ENCODE peak calls at places on chromosomes 5 and 9, in four cellular contexts. One of them, this sample, is unnamed.

GRCh38 chr5:176870110-176870591 is 29.0 kb downstream of the HK3 start:
- DNase-seq in right lobe of liver: peak
- DNase-seq in amygdala: peak
- DNase-seq in Caki2: peak
- DNase-seq in this sample: peak

GRCh38 chr9:31137151-31137849 is 1247.1 kb upstream of the ACO1 start:
- DNase-seq in amygdala: no peak
- DNase-seq in right lobe of liver: no peak
- DNase-seq in Caki2: peak
- DNase-seq in this sample: no peak

GRCh38 chr5:145920542-145921210 is 15.7 kb upstream of the SH3RF2 start:
- DNase-seq in amygdala: no peak
- DNase-seq in Caki2: no peak
- DNase-seq in right lobe of liver: no peak
- DNase-seq in this sample: no peak

GRCh38 chr9:120403543-120403856 is 176.5 kb downstream of the CDK5RAP2 start:
- DNase-seq in Caki2: no peak
- DNase-seq in right lobe of liver: no peak
- DNase-seq in amygdala: no peak
- DNase-seq in this sample: no peak

GRCh38 chr5:23648656-23649055 is 141.2 kb downstream of the PRDM9 start:
- DNase-seq in amygdala: no peak
- DNase-seq in right lobe of liver: no peak
- DNase-seq in Caki2: no peak
- DNase-seq in this sample: no peak

GRCh38 chr5:59358497-59358896 is 535.0 kb downstream of the PDE4D start:
- DNase-seq in Caki2: no peak
- DNase-seq in amygdala: no peak
- DNase-seq in right lobe of liver: no peak
- DNase-seq in this sample: no peak

GRCh38 chr9:131500377-131500776 is 2.3 kb upstream of the POMT1 start:
- DNase-seq in Caki2: no peak
- DNase-seq in right lobe of liver: no peak
- DNase-seq in amygdala: no peak
- DNase-seq in this sample: peak

GRCh38 chr5:82183828-82184227 is 94.3 kb downstream of the RPS23 start:
- DNase-seq in amygdala: no peak
- DNase-seq in right lobe of liver: no peak
- DNase-seq in Caki2: peak
- DNase-seq in this sample: no peak

GRCh38 chr5:53733853-53734252 is 173.4 kb downstream of the NDUFS4 start:
- DNase-seq in Caki2: no peak
- DNase-seq in amygdala: no peak
- DNase-seq in right lobe of liver: no peak
- DNase-seq in this sample: no peak

GRCh38 chr5:31861601-31862000 is 222.7 kb downstream of the PDZD2 start:
- DNase-seq in amygdala: no peak
- DNase-seq in Caki2: no peak
- DNase-seq in right lobe of liver: no peak
- DNase-seq in this sample: no peak

GRCh38 chr5:125582358-125582757 is 835.9 kb upstream of the ZNF608 start:
- DNase-seq in Caki2: no peak
- DNase-seq in amygdala: no peak
- DNase-seq in right lobe of liver: no peak
- DNase-seq in this sample: no peak

GRCh38 chr9:31119882-31120481 is 1264.5 kb upstream of the ACO1 start:
- DNase-seq in Caki2: peak
- DNase-seq in right lobe of liver: no peak
- DNase-seq in amygdala: no peak
- DNase-seq in this sample: peak

GRCh38 chr9:21234153-21234687 is 5.6 kb downstream of the IFNA14 start:
- DNase-seq in Caki2: no peak
- DNase-seq in right lobe of liver: no peak
- DNase-seq in amygdala: no peak
- DNase-seq in this sample: no peak

GRCh38 chr9:126915846-126916543 is 1.4 kb downstream of the RALGPS1 start:
- DNase-seq in Caki2: no peak
- DNase-seq in right lobe of liver: no peak
- DNase-seq in amygdala: no peak
- DNase-seq in this sample: no peak

GRCh38 chr9:6230037-6230778 is 14.6 kb downstream of the IL33 start:
- DNase-seq in Caki2: no peak
- DNase-seq in right lobe of liver: no peak
- DNase-seq in amygdala: no peak
- DNase-seq in this sample: no peak

GRCh38 chr9:98491778-98492177 is 217.0 kb downstream of the GABBR2 start:
- DNase-seq in amygdala: no peak
- DNase-seq in right lobe of liver: no peak
- DNase-seq in Caki2: no peak
- DNase-seq in this sample: no peak

GRCh38 chr9:130984476-130984875 is 24.5 kb upstream of the LAMC3 start:
- DNase-seq in amygdala: no peak
- DNase-seq in Caki2: no peak
- DNase-seq in right lobe of liver: no peak
- DNase-seq in this sample: no peak

GRCh38 chr5:167919268-167919560 is 372.2 kb upstream of the WWC1 start:
- DNase-seq in Caki2: no peak
- DNase-seq in amygdala: no peak
- DNase-seq in right lobe of liver: no peak
- DNase-seq in this sample: no peak

GRCh38 chr9:92525306-92525705 is 10.5 kb downstream of the ECM2 start:
- DNase-seq in right lobe of liver: no peak
- DNase-seq in amygdala: no peak
- DNase-seq in Caki2: no peak
- DNase-seq in this sample: no peak

GRCh38 chr5:172283020-172283861 is at the start of gene UBTD2:
- DNase-seq in right lobe of liver: peak
- DNase-seq in Caki2: peak
- DNase-seq in amygdala: peak
- DNase-seq in this sample: peak

GRCh38 chr5:122392224-122392623 is 80.2 kb downstream of the SNCAIP start:
- DNase-seq in amygdala: no peak
- DNase-seq in Caki2: no peak
- DNase-seq in right lobe of liver: no peak
- DNase-seq in this sample: no peak

GRCh38 chr5:145345883-145346282 is 489.3 kb downstream of the PRELID2 start:
- DNase-seq in right lobe of liver: no peak
- DNase-seq in amygdala: no peak
- DNase-seq in Caki2: no peak
- DNase-seq in this sample: no peak

GRCh38 chr5:180423598-180423997 is 70.5 kb upstream of the GFPT2 start:
- DNase-seq in amygdala: no peak
- DNase-seq in right lobe of liver: no peak
- DNase-seq in Caki2: no peak
- DNase-seq in this sample: no peak

GRCh38 chr5:98206566-98206965 is 566.9 kb upstream of the RGMB start:
- DNase-seq in amygdala: no peak
- DNase-seq in right lobe of liver: no peak
- DNase-seq in Caki2: no peak
- DNase-seq in this sample: no peak

GRCh38 chr9:108784998-108785397 is 70.8 kb downstream of the ACTL7B start:
- DNase-seq in right lobe of liver: no peak
- DNase-seq in Caki2: no peak
- DNase-seq in amygdala: no peak
- DNase-seq in this sample: no peak

GRCh38 chr5:34913072-34913471 is 2.2 kb downstream of the RAD1 start:
- DNase-seq in right lobe of liver: no peak
- DNase-seq in amygdala: no peak
- DNase-seq in Caki2: no peak
- DNase-seq in this sample: no peak

GRCh38 chr9:111966851-111967250 is 70.2 kb downstream of the UGCG start:
- DNase-seq in Caki2: peak
- DNase-seq in amygdala: no peak
- DNase-seq in right lobe of liver: no peak
- DNase-seq in this sample: no peak

GRCh38 chr5:164202338-164202737 is 696.9 kb downstream of the MAT2B start:
- DNase-seq in Caki2: no peak
- DNase-seq in right lobe of liver: no peak
- DNase-seq in amygdala: no peak
- DNase-seq in this sample: no peak

GRCh38 chr5:159359408-159359807 is 29.1 kb upstream of the IL12B start:
- DNase-seq in Caki2: no peak
- DNase-seq in amygdala: no peak
- DNase-seq in right lobe of liver: no peak
- DNase-seq in this sample: no peak

GRCh38 chr5:2010940-2011339 is 128.2 kb upstream of the IRX4 start:
- DNase-seq in Caki2: no peak
- DNase-seq in amygdala: no peak
- DNase-seq in right lobe of liver: no peak
- DNase-seq in this sample: no peak

GRCh38 chr5:123090641-123091257 is 1.7 kb downstream of the PRDM6 start:
- DNase-seq in Caki2: no peak
- DNase-seq in amygdala: no peak
- DNase-seq in right lobe of liver: no peak
- DNase-seq in this sample: no peak

GRCh38 chr9:128175102-128175563 is 15.1 kb downstream of the BBLN start:
- DNase-seq in right lobe of liver: no peak
- DNase-seq in amygdala: no peak
- DNase-seq in Caki2: no peak
- DNase-seq in this sample: no peak

GRCh38 chr9:16532681-16533450 is 337.6 kb downstream of the BNC2 start:
- DNase-seq in amygdala: no peak
- DNase-seq in right lobe of liver: no peak
- DNase-seq in Caki2: no peak
- DNase-seq in this sample: no peak